ENCODE peak calls at places on chromosomes 4 and X, in five cellular contexts. O, K, Y, J and I are unnamed samples.

GRCh38 chrX:28794751-28795150 is 207.5 kb downstream of the IL1RAPL1 start:
- DNase-seq in O (no peak), K (no peak), Y (no peak), J (no peak), I (no peak)

GRCh38 chrX:56995271-56995994 is at the start of gene SPIN3:
- DNase-seq in O (peak; percentile 56), K (peak; percentile 91), Y (peak; percentile 89), J (peak; percentile 59), I (peak; percentile 75)

GRCh38 chr4:41318839-41319530 is 62.3 kb downstream of the UCHL1 start:
- DNase-seq in O (no peak), K (no peak), Y (no peak), J (no peak), I (no peak)

GRCh38 chr4:87011340-87012034 is 76.7 kb downstream of the AFF1 start:
- DNase-seq in O (no peak), K (no peak), Y (no peak), J (peak; percentile 89), I (no peak)

GRCh38 chr4:64341711-64342110 is 67.5 kb downstream of the TECRL start:
- DNase-seq in O (peak; percentile 27), K (no peak), Y (no peak), J (no peak), I (no peak)

GRCh38 chr4:182143086-182143821 is 99.9 kb upstream of the TENM3 start:
- DNase-seq in O (no peak), K (no peak), Y (no peak), J (peak; percentile 29), I (no peak)

GRCh38 chr4:1512738-1513660 is 106.8 kb upstream of the NKX1-1 start:
- DNase-seq in O (no peak), K (peak; percentile 70), Y (no peak), J (no peak), I (no peak)

GRCh38 chrX:152915541-152916241 is 17.8 kb downstream of the ZNF185 start:
- DNase-seq in O (no peak), K (no peak), Y (no peak), J (peak; percentile 79), I (peak; percentile 50)

GRCh38 chr4:184096561-184097239 is 121.0 kb downstream of the ENPP6 start:
- DNase-seq in O (no peak), K (no peak), Y (no peak), J (peak; percentile 49), I (no peak)

GRCh38 chr4:116585240-116585639 is 500.1 kb downstream of the TRAM1L1 start:
- DNase-seq in O (no peak), K (no peak), Y (no peak), J (no peak), I (no peak)

GRCh38 chrX:44974462-44974861 is 101.5 kb downstream of the KDM6A start:
- DNase-seq in O (no peak), K (no peak), Y (no peak), J (peak; percentile 59), I (no peak)

GRCh38 chrX:40628506-40628905 is 5.3 kb downstream of the MPC1L start:
- DNase-seq in O (no peak), K (no peak), Y (no peak), J (no peak), I (no peak)

GRCh38 chr4:66062044-66062443 is 391.8 kb upstream of the EPHA5 start:
- DNase-seq in O (no peak), K (no peak), Y (no peak), J (no peak), I (no peak)

GRCh38 chr4:171981185-171981584 is 168.0 kb downstream of the GALNTL6 start:
- DNase-seq in O (no peak), K (no peak), Y (no peak), J (no peak), I (no peak)

GRCh38 chr4:153579872-153580271 is 104.2 kb upstream of the TLR2 start:
- DNase-seq in O (no peak), K (no peak), Y (no peak), J (no peak), I (no peak)

GRCh38 chrX:21770631-21771321 is 12.9 kb upstream of the SMPX start:
- DNase-seq in O (no peak), K (no peak), Y (no peak), J (no peak), I (no peak)

GRCh38 chr4:177964693-177965168 is 522.5 kb upstream of the AGA start:
- DNase-seq in O (no peak), K (no peak), Y (no peak), J (peak; percentile 51), I (no peak)

GRCh38 chr4:141826260-141826659 is 189.9 kb downstream of the IL15 start:
- DNase-seq in O (no peak), K (no peak), Y (no peak), J (peak; percentile 81), I (no peak)

GRCh38 chr4:45580306-45580705 is 543.5 kb downstream of the GABRG1 start:
- DNase-seq in O (no peak), K (no peak), Y (no peak), J (no peak), I (no peak)

GRCh38 chrX:49710744-49711319 is 15.0 kb upstream of the PAGE1 start:
- DNase-seq in O (no peak), K (no peak), Y (no peak), J (no peak), I (no peak)

GRCh38 chr4:174214102-174214878 is 69.2 kb downstream of the FBXO8 start:
- DNase-seq in O (no peak), K (no peak), Y (no peak), J (no peak), I (no peak)

GRCh38 chrX:338281-338835 is 19.8 kb upstream of the GTPBP6 start:
- DNase-seq in O (no peak), K (no peak), Y (peak; percentile 63), J (no peak), I (no peak)

GRCh38 chr4:64384237-64385176 is 24.7 kb downstream of the TECRL start:
- DNase-seq in O (no peak), K (no peak), Y (no peak), J (no peak), I (no peak)

GRCh38 chr4:165355900-165356300 is 22.9 kb upstream of the CPE start:
- DNase-seq in O (no peak), K (peak; percentile 48), Y (no peak), J (peak; percentile 20), I (no peak)

GRCh38 chr4:184548651-184549341 is 74.4 kb upstream of the IRF2 start:
- DNase-seq in O (no peak), K (no peak), Y (no peak), J (no peak), I (no peak)

GRCh38 chr4:173264245-173264959 is 69.8 kb downstream of the HMGB2 start:
- DNase-seq in O (no peak), K (peak; percentile 78), Y (peak; percentile 69), J (peak; percentile 78), I (peak; percentile 29)

GRCh38 chr4:84279678-84280077 is 219.4 kb downstream of the NKX6-1 start:
- DNase-seq in O (no peak), K (no peak), Y (no peak), J (no peak), I (no peak)

DNA sequence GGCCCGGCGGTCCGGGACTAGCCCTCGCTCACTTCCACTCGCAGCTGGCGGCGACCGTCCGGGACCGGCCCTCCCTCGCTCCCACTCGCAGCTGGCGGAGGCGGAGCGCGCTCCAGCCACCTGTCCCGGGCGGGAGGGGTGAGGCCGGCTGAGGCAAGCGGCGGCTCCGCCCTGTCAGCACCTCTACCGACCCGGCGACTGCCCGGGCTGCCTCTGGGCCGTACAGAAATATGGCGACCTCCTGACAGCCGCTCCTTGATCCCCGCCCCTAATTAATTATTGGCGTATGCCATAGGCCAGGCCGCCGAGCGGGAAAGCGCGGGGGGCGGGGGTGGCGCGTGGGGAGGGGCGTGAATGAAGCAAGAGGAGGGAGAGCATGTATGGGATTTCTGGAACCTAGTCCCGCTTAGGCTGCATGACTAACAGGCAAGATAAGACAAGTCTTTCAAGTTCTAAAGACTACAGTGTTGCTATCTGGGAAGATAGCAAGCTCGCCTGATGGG is at the start of gene MORC4:
- DNase-seq in O (peak; percentile 50), K (peak; percentile 90), Y (peak; percentile 91), J (peak; percentile 81), I (peak; percentile 85)
- TF ChIP-seq POLR2A in O (peak; percentile 52), K (peak; percentile 73), Y (no peak), J (peak; percentile 34), I (no peak)

GRCh38 chr4:145937021-145937861 is 1.4 kb downstream of the ZNF827 start:
- DNase-seq in O (peak; percentile 64), K (peak; percentile 73), Y (peak; percentile 85), J (peak; percentile 57), I (peak; percentile 74)

GRCh38 chr4:145935253-145936141 is 3.1 kb downstream of the ZNF827 start:
- DNase-seq in O (no peak), K (peak; percentile 42), Y (no peak), J (no peak), I (peak; percentile 36)

GRCh38 chr4:145933134-145933533 is 5.5 kb downstream of the ZNF827 start:
- DNase-seq in O (no peak), K (no peak), Y (no peak), J (peak; percentile 45), I (no peak)

GRCh38 chr4:145936142-145937020 is 2.2 kb downstream of the ZNF827 start:
- DNase-seq in O (peak; percentile 56), K (peak; percentile 77), Y (peak; percentile 85), J (peak; percentile 73), I (peak; percentile 59)

DNA sequence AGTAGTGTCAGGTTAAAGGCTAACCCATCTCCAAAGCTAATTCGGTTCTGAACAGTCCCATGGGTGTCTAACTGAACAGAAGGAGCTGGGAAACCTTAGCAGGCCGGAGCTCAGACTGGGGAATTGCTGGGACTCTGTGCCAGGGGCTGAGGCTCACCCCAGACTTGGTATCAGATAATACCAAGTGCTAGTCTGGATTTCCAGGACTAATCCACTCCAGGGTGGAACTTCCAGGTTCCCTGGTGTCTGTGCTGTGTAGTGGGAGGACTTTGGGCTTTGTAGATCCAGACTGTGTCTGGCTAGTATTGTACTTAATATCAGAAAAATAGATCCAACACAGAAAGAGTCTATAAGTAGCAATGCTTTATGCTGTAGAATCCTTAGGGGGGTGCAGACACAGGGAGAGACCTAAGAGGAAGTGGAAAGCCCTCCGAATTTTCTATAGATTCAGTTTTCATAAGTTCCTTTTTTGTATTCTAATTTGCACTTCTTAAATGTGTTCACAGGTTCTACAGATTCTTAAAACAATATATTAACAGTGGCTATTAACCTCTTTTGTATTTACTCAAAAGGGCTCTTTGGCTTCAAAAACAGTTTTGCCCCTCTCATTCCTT is 4.1 kb downstream of the ZNF827 start:
- DNase-seq in O (no peak), K (no peak), Y (no peak), J (no peak), I (no peak)
- H3K4me3 ChIP-seq in O (no peak overlapping the region), K (no peak overlapping the region), Y (no peak overlapping the region), J (no peak overlapping the region), I (no peak overlapping the region)

GRCh38 chrX:38805294-38806053 is 4.2 kb downstream of the MID1IP1 start:
- DNase-seq in O (peak; percentile 25), K (peak; percentile 72), Y (peak; percentile 85), J (peak; percentile 75), I (peak; percentile 69)

GRCh38 chrX:38803286-38803608 is 2.0 kb downstream of the MID1IP1 start:
- DNase-seq in O (no peak), K (no peak), Y (no peak), J (no peak), I (no peak)

GRCh38 chrX:38806054-38806389 is 4.8 kb downstream of the MID1IP1 start:
- DNase-seq in O (peak; percentile 9), K (peak; percentile 56), Y (no peak), J (no peak), I (no peak)

GRCh38 chrX:38804481-38805293 is 3.4 kb downstream of the MID1IP1 start:
- DNase-seq in O (no peak), K (peak; percentile 42), Y (peak; percentile 65), J (no peak), I (peak; percentile 33)

GRCh38 chrX:38803609-38804480 is 2.6 kb downstream of the MID1IP1 start:
- DNase-seq in O (peak; percentile 83), K (peak; percentile 92), Y (peak; percentile 92), J (peak; percentile 34), I (peak; percentile 77)
- TF ChIP-seq POLR2A in O (peak; percentile 84), K (peak; percentile 87), Y (peak; percentile 75), J (peak; percentile 42), I (peak; percentile 74)

GRCh38 chr4:2731907-2732314 is 24.2 kb downstream of the TNIP2 start:
- DNase-seq in O (no peak), K (no peak), Y (peak; percentile 57), J (no peak), I (peak; percentile 39)
- H3K4me3 ChIP-seq in O (no peak overlapping the region), K (no peak overlapping the region), Y (no peak overlapping the region), J (no peak overlapping the region), I (no peak overlapping the region)